ENCODE peak calls at places on chromosomes 6 and 20, in five cellular contexts. O is A549, Y is astrocyte of the spinal cord, P is thyroid gland, H is neural crest cell. E is an unnamed sample.

GRCh38 chr6:30703011-30703410 is 12.2 kb upstream of the NRM start:
- DNase-seq in Y (no peak), O (no peak), H (no peak), P (no peak), E (no peak)

GRCh38 chr20:46402236-46402886 is 4.1 kb downstream of the ELMO2 start:
- DNase-seq in H (no peak), P (no peak), O (no peak), Y (peak; percentile 8), E (no peak)

GRCh38 chr6:108169801-108170606 is 4.2 kb downstream of the NR2E1 start:
- DNase-seq in O (no peak), P (no peak), H (no peak), Y (no peak), E (no peak)

GRCh38 chr20:62122659-62123449 is 579 bp downstream of the LSM14B start:
- DNase-seq in H (no peak), O (no peak), P (peak; percentile 71), Y (peak; percentile 35), E (peak; percentile 45)

GRCh38 chr20:35830264-35830663 is 58.4 kb downstream of the PHF20 start:
- DNase-seq in P (no peak), O (no peak), H (no peak), Y (no peak), E (no peak)

GRCh38 chr6:8195040-8195713 is 92.8 kb upstream of the EEF1E1 start:
- DNase-seq in O (no peak), Y (no peak), P (no peak), H (no peak), E (peak; percentile 18)

GRCh38 chr6:71404145-71404966 is 115.7 kb downstream of the OGFRL1 start:
- DNase-seq in H (no peak), P (no peak), O (no peak), Y (peak; percentile 85), E (peak; percentile 90)

GRCh38 chr6:124197148-124197547 is 393.5 kb downstream of the NKAIN2 start:
- DNase-seq in O (no peak), Y (no peak), P (no peak), H (no peak), E (no peak)

GRCh38 chr6:1735239-1735803 is 125.6 kb downstream of the FOXC1 start:
- DNase-seq in H (no peak), Y (no peak), O (no peak), P (peak; percentile 15), E (no peak)

GRCh38 chr6:170516783-170517616 is 36.1 kb downstream of the PSMB1 start:
- DNase-seq in O (peak; percentile 17), Y (peak; percentile 79), P (peak; percentile 53), H (peak; percentile 37), E (peak; percentile 89)

GRCh38 chr20:20755227-20755626 is 42.8 kb upstream of the RALGAPA2 start:
- DNase-seq in H (no peak), O (no peak), Y (no peak), P (no peak), E (no peak)

GRCh38 chr6:35061102-35061615 is 80.0 kb downstream of the TCP11 start:
- DNase-seq in H (no peak), Y (no peak), O (no peak), P (no peak), E (no peak)

GRCh38 chr20:43937586-43937985 is 22.9 kb downstream of the TOX2 start:
- DNase-seq in H (no peak), O (no peak), Y (peak; percentile 84), P (no peak), E (peak; percentile 34)

DNA sequence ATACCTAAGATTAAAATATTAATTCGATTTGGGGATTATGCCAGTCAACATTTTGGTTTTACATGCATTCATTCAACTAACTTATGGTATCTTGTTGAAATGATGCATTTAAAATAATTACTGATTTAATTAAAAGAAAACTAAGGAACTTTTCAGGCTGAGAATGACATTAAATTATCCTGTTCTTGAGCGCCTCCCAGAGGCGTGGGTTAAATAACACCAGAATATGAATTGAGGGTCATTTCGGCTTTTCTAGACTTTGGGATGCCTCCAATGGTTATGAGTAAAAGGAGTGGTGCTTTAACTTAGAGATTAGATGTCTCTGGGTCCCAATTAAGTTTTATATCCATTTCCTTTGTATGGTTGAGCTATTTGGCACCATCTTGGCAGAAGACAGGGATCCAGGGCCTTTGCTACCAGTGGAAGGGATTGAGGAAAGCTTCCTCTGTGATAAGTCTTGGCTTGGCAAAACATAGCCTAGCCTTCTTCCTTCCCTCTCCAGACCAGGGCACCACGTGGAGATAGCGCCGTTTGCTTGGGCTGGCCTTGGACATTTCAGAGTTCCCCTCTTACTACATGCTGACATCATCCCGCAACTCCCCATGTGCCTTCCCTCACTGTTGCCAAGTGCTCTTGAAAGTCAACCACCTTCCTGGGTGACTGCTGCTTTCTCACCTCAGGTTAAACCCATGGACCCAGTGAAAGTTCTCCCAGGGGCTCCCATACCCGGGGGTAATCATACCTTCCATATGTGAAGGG is 28.7 kb downstream of the GNAS start:
- DNase-seq in Y (no peak), O (no peak), P (peak; percentile 71), H (no peak), E (no peak)
- TF ChIP-seq CTCF in Y (no peak), O (peak; percentile 29), P (no peak), H (peak; percentile 29), E (peak; percentile 31)

GRCh38 chr20:8755340-8756118 is 313.4 kb upstream of the PLCB4 start:
- DNase-seq in Y (no peak), H (no peak), O (no peak), P (no peak), E (no peak)

GRCh38 chr20:8756410-8756809 is 312.5 kb upstream of the PLCB4 start:
- DNase-seq in O (peak; percentile 93), Y (peak; percentile 91), P (peak; percentile 12), H (no peak), E (peak; percentile 89)

DNA sequence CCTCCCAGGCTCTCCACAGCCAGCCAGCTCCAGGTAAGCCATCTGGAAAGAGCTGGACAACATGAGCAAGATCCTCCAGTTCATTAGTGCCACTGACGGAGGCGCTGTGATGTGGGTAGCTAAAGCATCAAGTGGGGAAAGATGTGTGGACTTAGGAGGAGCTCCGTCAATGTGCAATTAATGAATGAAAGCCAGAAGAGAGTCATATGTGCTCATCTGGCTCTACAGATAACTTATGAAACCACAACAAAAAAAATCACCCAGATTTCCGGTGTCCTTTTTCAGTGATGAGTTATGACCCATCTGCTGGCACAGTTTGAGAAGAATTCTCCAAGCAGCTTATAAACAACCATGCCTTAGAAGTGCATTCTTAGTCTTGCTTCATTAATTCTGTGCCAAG is 311.7 kb upstream of the PLCB4 start:
- DNase-seq in O (no peak), H (no peak), Y (peak; percentile 71), P (no peak), E (peak; percentile 87)
- TF ChIP-seq CTCF in O (no peak), H (no peak), Y (no peak), P (no peak), E (no peak)

GRCh38 chr6:26537846-26538571 is at the start of gene HMGN4:
- DNase-seq in O (no peak), H (peak; percentile 73), P (peak; percentile 77), Y (peak; percentile 95), E (peak; percentile 96)
- TF ChIP-seq CTCF in O (peak; percentile 18), H (no peak), P (no peak), Y (peak; percentile 9), E (no peak)

GRCh38 chr20:9978395-9979004 is 56.3 kb upstream of the ANKEF1 start:
- DNase-seq in O (peak; percentile 63), Y (peak; percentile 89), P (peak; percentile 24), H (peak; percentile 19), E (peak; percentile 96)

GRCh38 chr20:9969626-9970025 is 65.2 kb upstream of the ANKEF1 start:
- DNase-seq in H (no peak), O (no peak), Y (no peak), P (no peak), E (no peak)

GRCh38 chr20:9971746-9972145 is 63.0 kb upstream of the ANKEF1 start:
- DNase-seq in Y (no peak), H (no peak), O (no peak), P (no peak), E (no peak)

GRCh38 chr20:9977629-9978028 is 57.2 kb upstream of the ANKEF1 start:
- DNase-seq in O (no peak), P (no peak), H (no peak), Y (no peak), E (no peak)

GRCh38 chr20:9974324-9974723 is 60.5 kb upstream of the ANKEF1 start:
- DNase-seq in O (no peak), H (no peak), P (no peak), Y (no peak), E (no peak)
- TF ChIP-seq CTCF in O (no peak), H (peak; percentile 42), P (no peak), Y (no peak), E (peak; percentile 17)